ENCODE peak calls at places on chromosomes 13 and 19, in nine cellular contexts. R is iPS-NIHi11; C is GOT3; Y is endothelial cell of umbilical vein; P is PC-9; M is activated CD4-positive, alpha-beta T cell treated with anti-CD3 and anti-CD28 coated beads, Interleukin-2, amount 50 U/mL, for 4 hours; G is glutamatergic neuron; H is COLO829; O is naive thymus-derived CD8-positive, alpha-beta T cell. V is an unnamed sample.
A peak's percentile ranks its signal among the peaks of the same experiment; 100 is the strongest.

GRCh38 chr13:26710166-26710565 is 50.4 kb downstream of the GPR12 start:
- DNase-seq in R (no peak), P (no peak), C (no peak), H (no peak), Y (no peak), M (no peak), O (no peak), G (no peak), V (no peak)

GRCh38 chr19:47005873-47006272 is 13.8 kb upstream of the NPAS1 start:
- DNase-seq in R (peak; percentile 68), C (no peak), Y (no peak), O (no peak), M (no peak), H (no peak), P (no peak), G (no peak), V (no peak)

GRCh38 chr13:33078268-33078667 is 62.0 kb downstream of the KL start:
- DNase-seq in C (no peak), Y (no peak), R (no peak), P (no peak), O (no peak), G (no peak), M (no peak), H (no peak), V (no peak)

GRCh38 chr13:73849292-73849691 is 284.9 kb downstream of the KLF12 start:
- DNase-seq in M (peak; percentile 9), G (no peak), P (no peak), R (peak; percentile 30), O (no peak), H (no peak), Y (peak; percentile 36), C (no peak), V (no peak)

GRCh38 chr19:23378948-23379347 is 16.3 kb downstream of the ZNF91 start:
- DNase-seq in O (no peak), R (no peak), P (no peak), M (no peak), G (no peak), C (no peak), Y (no peak), H (no peak), V (no peak)

GRCh38 chr19:3477506-3477905 is 2.8 kb downstream of the SMIM24 start:
- DNase-seq in P (no peak), O (no peak), H (no peak), C (no peak), G (no peak), R (no peak), Y (no peak), M (no peak), V (no peak)

GRCh38 chr19:31535691-31536460 is 186.6 kb upstream of the TSHZ3 start:
- DNase-seq in O (no peak), P (no peak), M (no peak), G (no peak), R (no peak), Y (no peak), C (no peak), H (no peak), V (no peak)

GRCh38 chr13:25821761-25822160 is 230.1 kb downstream of the SHISA2 start:
- DNase-seq in Y (no peak), O (no peak), G (no peak), C (no peak), R (no peak), P (no peak), H (no peak), M (no peak), V (no peak)

GRCh38 chr13:108322206-108322824 is 52.8 kb downstream of the TNFSF13B start:
- DNase-seq in R (peak; percentile 46), C (no peak), P (no peak), M (no peak), H (peak; percentile 54), Y (peak; percentile 42), O (peak; percentile 26), G (no peak), V (no peak)

V was measured in adrenal gland.